ENCODE peak calls at places on chromosomes 12 and 14, in six cellular contexts. One of them, this sample, is unnamed.

GRCh38 chr12:57101892-57102695 is 9.1 kb downstream of the STAT6 start:
- DNase-seq in M059J: peak
- DNase-seq in T follicular helper cell: no peak
- DNase-seq in amygdala: no peak
- DNase-seq in iPS-NIHi11: peak
- DNase-seq in NCI-H1105 treated with DMSO at 0.1 percent for 48 hours: no peak
- DNase-seq in this sample: no peak

GRCh38 chr14:101774006-101774755 is 12.7 kb downstream of the PPP2R5C start:
- DNase-seq in M059J: no peak
- DNase-seq in T follicular helper cell: no peak
- DNase-seq in amygdala: no peak
- DNase-seq in iPS-NIHi11: no peak
- DNase-seq in NCI-H1105 treated with DMSO at 0.1 percent for 48 hours: no peak
- DNase-seq in this sample: no peak

GRCh38 chr14:64912256-64912655 is 2.0 kb upstream of the CHURC1 start:
- DNase-seq in M059J: peak
- DNase-seq in T follicular helper cell: no peak
- DNase-seq in amygdala: no peak
- DNase-seq in iPS-NIHi11: no peak
- DNase-seq in NCI-H1105 treated with DMSO at 0.1 percent for 48 hours: no peak
- DNase-seq in this sample: no peak

GRCh38 chr14:100649173-100649519 is 61.9 kb upstream of the BEGAIN start:
- DNase-seq in M059J: peak
- DNase-seq in T follicular helper cell: no peak
- DNase-seq in amygdala: no peak
- DNase-seq in iPS-NIHi11: no peak
- DNase-seq in NCI-H1105 treated with DMSO at 0.1 percent for 48 hours: no peak
- DNase-seq in this sample: no peak

GRCh38 chr12:132228535-132229422 is 84.5 kb downstream of the NOC4L start:
- DNase-seq in M059J: no peak
- DNase-seq in T follicular helper cell: no peak
- DNase-seq in amygdala: no peak
- DNase-seq in iPS-NIHi11: no peak
- DNase-seq in NCI-H1105 treated with DMSO at 0.1 percent for 48 hours: no peak
- DNase-seq in this sample: no peak

GRCh38 chr12:57767876-57768275 is 998 bp upstream of the CYP27B1 start:
- DNase-seq in M059J: no peak
- DNase-seq in T follicular helper cell: no peak
- DNase-seq in amygdala: no peak
- DNase-seq in iPS-NIHi11: no peak
- DNase-seq in NCI-H1105 treated with DMSO at 0.1 percent for 48 hours: no peak
- DNase-seq in this sample: no peak

GRCh38 chr12:104748356-104748755 is 209.7 kb downstream of the SLC41A2 start:
- DNase-seq in M059J: no peak
- DNase-seq in T follicular helper cell: no peak
- DNase-seq in amygdala: no peak
- DNase-seq in iPS-NIHi11: no peak
- DNase-seq in NCI-H1105 treated with DMSO at 0.1 percent for 48 hours: no peak
- DNase-seq in this sample: no peak

GRCh38 chr12:64825143-64826011 is 930 bp downstream of the TBC1D30 start:
- DNase-seq in M059J: no peak
- DNase-seq in T follicular helper cell: no peak
- DNase-seq in amygdala: no peak
- DNase-seq in iPS-NIHi11: peak
- DNase-seq in NCI-H1105 treated with DMSO at 0.1 percent for 48 hours: peak
- DNase-seq in this sample: no peak

GRCh38 chr12:26281320-26281719 is 85.9 kb downstream of the SSPN start:
- DNase-seq in M059J: no peak
- DNase-seq in T follicular helper cell: no peak
- DNase-seq in amygdala: no peak
- DNase-seq in iPS-NIHi11: no peak
- DNase-seq in NCI-H1105 treated with DMSO at 0.1 percent for 48 hours: no peak
- DNase-seq in this sample: no peak

GRCh38 chr12:127388985-127389384 is 878.0 kb upstream of the TMEM132C start:
- DNase-seq in M059J: peak
- DNase-seq in T follicular helper cell: no peak
- DNase-seq in amygdala: no peak
- DNase-seq in iPS-NIHi11: no peak
- DNase-seq in NCI-H1105 treated with DMSO at 0.1 percent for 48 hours: no peak
- DNase-seq in this sample: no peak

GRCh38 chr12:3043406-3043805 is 33.8 kb upstream of the TSPAN9 start:
- DNase-seq in M059J: no peak
- DNase-seq in T follicular helper cell: no peak
- DNase-seq in amygdala: no peak
- DNase-seq in iPS-NIHi11: no peak
- DNase-seq in NCI-H1105 treated with DMSO at 0.1 percent for 48 hours: no peak
- DNase-seq in this sample: no peak

This sample was measured in naive thymus-derived CD8-positive, alpha-beta T cell.